ENCODE peak calls at places on chromosomes 13 and 19, in nine cellular contexts. Q is right atrium auricular region; X is Panc1; I is endothelial cell; O is mucosa of descending colon; T is astrocyte; H is activated CD8-positive, alpha-beta T cell treated with anti-CD3 and anti-CD28 coated beads for 36 hours; A is BJ; Y is lower leg skin. S is an unnamed sample.
A peak's percentile ranks its signal among the peaks of the same experiment; 100 is the strongest.

GRCh38 chr19:36115453-36116343 is at the start of gene TBCB:
- DNase-seq in Q (no peak), X (peak; percentile 65), I (peak; percentile 39), O (peak; percentile 90), T (peak; percentile 14), H (peak; percentile 90), A (no peak), Y (peak; percentile 77), S (no peak)

GRCh38 chr19:2261438-2262172 is 5.4 kb upstream of the JSRP1 start:
- DNase-seq in Q (no peak), X (no peak), I (no peak), O (peak; percentile 80), T (no peak), H (peak; percentile 84), A (no peak), Y (no peak), S (no peak)

GRCh38 chr13:109971006-109971744 is 184.8 kb upstream of the IRS2 start:
- DNase-seq in Q (no peak), X (no peak), I (no peak), O (no peak), T (no peak), H (no peak), A (peak; percentile 55), Y (no peak), S (no peak)

GRCh38 chr19:13241321-13242104 is 91.3 kb downstream of the IER2 start:
- DNase-seq in Q (no peak), X (no peak), I (no peak), O (no peak), T (no peak), H (peak; percentile 73), A (no peak), Y (no peak), S (no peak)

GRCh38 chr19:37654525-37654832 is 786 bp downstream of the ZFP30 start:
- DNase-seq in Q (no peak), X (peak; percentile 15), I (no peak), O (peak; percentile 27), T (peak; percentile 37), H (no peak), A (no peak), Y (no peak), S (no peak)

GRCh38 chr13:33445476-33445875 is 159.9 kb upstream of the STARD13 start:
- DNase-seq in Q (no peak), X (no peak), I (no peak), O (no peak), T (no peak), H (no peak), A (no peak), Y (no peak), S (no peak)

GRCh38 chr13:113499936-113500335 is 9.4 kb upstream of the DCUN1D2 start:
- DNase-seq in Q (no peak), X (no peak), I (no peak), O (no peak), T (peak; percentile 67), H (no peak), A (peak; percentile 38), Y (no peak), S (no peak)

GRCh38 chr19:46371371-46371901 is 24.5 kb downstream of the PPP5C start:
- DNase-seq in Q (no peak), X (no peak), I (peak; percentile 52), O (no peak), T (no peak), H (peak; percentile 33), A (no peak), Y (no peak), S (no peak)

GRCh38 chr13:49113526-49114286 is 106.4 kb upstream of the MLNR start:
- DNase-seq in Q (no peak), X (no peak), I (no peak), O (no peak), T (peak; percentile 83), H (no peak), A (no peak), Y (no peak), S (no peak)

GRCh38 chr19:47141695-47142094 is 11.1 kb downstream of the SAE1 start:
- DNase-seq in Q (no peak), X (no peak), I (no peak), O (no peak), T (no peak), H (no peak), A (no peak), Y (no peak), S (no peak)

GRCh38 chr13:110269509-110270185 is 37.3 kb downstream of the COL4A1 start:
- DNase-seq in Q (peak; percentile 52), X (no peak), I (no peak), O (no peak), T (no peak), H (no peak), A (no peak), Y (peak; percentile 10), S (no peak)

GRCh38 chr19:38337360-38337653 is 1.7 kb downstream of the CATSPERG start:
- DNase-seq in Q (no peak), X (no peak), I (no peak), O (no peak), T (no peak), H (no peak), A (no peak), Y (no peak), S (no peak)

GRCh38 chr19:29308977-29309520 is 96.1 kb upstream of the UQCRFS1 start:
- DNase-seq in Q (no peak), X (no peak), I (no peak), O (no peak), T (no peak), H (no peak), A (no peak), Y (no peak), S (no peak)

GRCh38 chr13:22050951-22051563 is 380.2 kb downstream of the FGF9 start:
- DNase-seq in Q (no peak), X (no peak), I (no peak), O (no peak), T (no peak), H (no peak), A (no peak), Y (no peak), S (no peak)

GRCh38 chr13:46010148-46010547 is 42.4 kb downstream of the ZC3H13 start:
- DNase-seq in Q (no peak), X (no peak), I (peak; percentile 11), O (no peak), T (no peak), H (no peak), A (no peak), Y (no peak), S (no peak)
- TF ChIP-seq CTCF in Q (no peak), X (peak; percentile 32), I (peak; percentile 35), O (no peak), T (no peak), H (no peak), A (peak; percentile 47), Y (no peak), S (no peak)

GRCh38 chr19:625257-625656 is 8.1 kb downstream of the POLRMT start:
- DNase-seq in Q (no peak), X (no peak), I (no peak), O (no peak), T (no peak), H (no peak), A (no peak), Y (no peak), S (no peak)

GRCh38 chr19:629961-630714 is 3.2 kb downstream of the POLRMT start:
- DNase-seq in Q (no peak), X (no peak), I (no peak), O (no peak), T (no peak), H (no peak), A (no peak), Y (no peak), S (no peak)

GRCh38 chr19:623974-624373 is 9.4 kb downstream of the POLRMT start:
- DNase-seq in Q (no peak), X (no peak), I (no peak), O (no peak), T (peak; percentile 92), H (no peak), A (peak; percentile 91), Y (no peak), S (no peak)

GRCh38 chr19:624433-625109 is 8.8 kb downstream of the POLRMT start:
- DNase-seq in Q (no peak), X (no peak), I (no peak), O (no peak), T (no peak), H (no peak), A (no peak), Y (no peak), S (no peak)

DNA sequence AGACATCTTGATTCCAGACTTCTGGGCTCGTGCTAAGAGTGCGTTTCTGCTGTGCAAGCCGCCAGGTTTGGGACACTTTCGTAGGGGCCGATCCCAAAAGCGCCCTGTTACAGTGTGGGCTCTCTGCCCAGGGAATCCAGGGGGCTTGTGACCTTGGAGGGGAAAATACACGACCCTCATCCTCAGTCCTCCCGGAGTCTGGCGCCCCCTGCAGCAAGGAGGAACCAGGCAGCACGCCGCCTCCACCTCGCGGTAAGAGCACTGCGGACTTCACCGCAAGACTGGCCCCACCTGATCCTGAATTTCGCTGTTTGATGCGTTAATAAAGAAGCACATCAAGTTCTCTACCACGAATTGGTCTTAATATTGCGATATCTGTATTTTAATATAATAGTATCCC is 5.2 kb downstream of the POLRMT start:
- DNase-seq in Q (no peak), X (no peak), I (no peak), O (no peak), T (no peak), H (peak; percentile 35), A (no peak), Y (no peak), S (no peak)
- TF ChIP-seq CTCF in Q (no peak), X (peak; percentile 68), I (peak; percentile 35), O (no peak), T (no peak), H (peak; percentile 51), A (peak; percentile 36), Y (no peak), S (no peak)

GRCh38 chr19:56660381-56661105 is 11.0 kb downstream of the ZNF835 start:
- DNase-seq in Q (no peak), X (no peak), I (no peak), O (no peak), T (no peak), H (peak; percentile 33), A (no peak), Y (no peak), S (no peak)
- TF ChIP-seq CTCF in Q (peak; percentile 13), X (no peak), I (no peak), O (no peak), T (no peak), H (no peak), A (no peak), Y (no peak), S (no peak)

DNA sequence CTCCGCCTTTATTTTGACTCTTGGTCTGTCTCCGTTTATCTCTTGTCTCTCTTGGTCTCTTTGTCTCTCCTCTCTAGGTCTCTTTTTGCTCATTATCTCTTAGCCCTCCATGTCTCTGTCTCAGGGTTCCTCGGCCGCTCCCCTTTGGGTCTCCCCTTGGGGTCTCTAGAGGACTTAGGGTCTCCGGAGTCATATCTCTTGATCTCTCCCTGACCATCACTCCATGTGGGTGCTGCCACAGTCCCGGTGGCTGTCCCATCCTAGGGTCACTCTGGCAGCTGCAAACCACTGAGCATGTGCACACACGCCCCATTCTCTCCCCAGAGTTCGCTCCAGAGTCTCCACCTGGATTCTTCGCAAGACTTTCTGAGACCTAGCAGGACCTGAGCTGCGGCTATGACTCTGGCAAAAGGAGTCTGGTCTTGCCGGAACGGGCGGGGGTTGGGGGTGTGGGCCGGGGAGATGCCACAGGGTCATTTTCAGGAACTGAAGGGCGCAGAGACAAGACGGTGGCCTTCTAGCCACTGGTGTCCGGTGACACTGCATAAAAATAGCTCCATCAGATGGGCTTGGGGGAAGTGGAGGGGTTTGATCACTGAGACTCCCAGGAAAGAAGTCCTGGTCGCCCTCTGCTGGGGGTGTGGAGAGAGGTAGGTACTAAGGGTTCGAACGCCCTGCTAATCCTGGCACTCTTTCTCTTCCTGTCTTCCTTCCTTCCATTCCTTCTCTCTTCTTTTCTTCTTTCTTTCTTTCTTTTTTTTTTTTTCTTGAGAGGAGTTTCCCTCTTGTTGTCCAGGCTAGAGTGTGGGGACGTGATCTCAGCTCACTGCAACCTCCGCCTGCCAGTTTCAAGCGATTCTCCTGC is 1.2 kb upstream of the KCNA7 start:
- DNase-seq in Q (no peak), X (no peak), I (no peak), O (no peak), T (no peak), H (peak; percentile 46), A (no peak), Y (no peak), S (no peak)
- TF ChIP-seq CTCF in Q (no peak), X (peak; percentile 54), I (no peak), O (no peak), T (peak; percentile 22), H (no peak), A (peak; percentile 34), Y (no peak), S (no peak)

S was measured in mesothelial cell of epicardium.